ENCODE peak calls at places on chromosomes 2 and 18, in eight cellular contexts. L is DND-41, F is HepG2, D is stomach, M is right lobe of liver, I is Caco-2, Q is endothelial cell of umbilical vein, J is neuronal stem cell. B is an unnamed sample. For H3K9me3, the result is how much of the 10 kb centered on the place peaks cover.

GRCh38 chr2:66427219-66427768 is 7.6 kb upstream of the MEIS1 start:
- DNase-seq in D (no peak), J (no peak), F (peak), Q (no peak), I (no peak), M (no peak), L (no peak), B (no peak)

GRCh38 chr2:177419274-177419673 is 26.7 kb downstream of the AGPS start:
- DNase-seq in Q (no peak), M (no peak), L (no peak), F (no peak), D (no peak), J (no peak), I (no peak), B (no peak)

GRCh38 chr2:111161971-111162370 is 41.3 kb downstream of the BCL2L11 start:
- DNase-seq in Q (peak), M (peak), L (no peak), J (no peak), F (no peak), I (no peak), D (peak), B (peak)

GRCh38 chr18:42525905-42526304 is 570.9 kb downstream of the PIK3C3 start:
- DNase-seq in F (no peak), I (no peak), M (peak), D (peak), L (no peak), J (no peak), Q (no peak), B (no peak)

GRCh38 chr2:66694087-66694858 is 259.3 kb downstream of the MEIS1 start:
- DNase-seq in M (no peak), J (no peak), L (no peak), I (no peak), F (no peak), Q (no peak), D (no peak), B (no peak)

GRCh38 chr2:51410351-51410750 is 378.4 kb upstream of the NRXN1 start:
- DNase-seq in M (no peak), D (no peak), J (no peak), I (no peak), F (no peak), L (no peak), Q (no peak), B (no peak)

GRCh38 chr18:3689986-3690681 is 240.2 kb downstream of the TGIF1 start:
- DNase-seq in I (no peak), J (no peak), D (no peak), F (no peak), Q (no peak), M (no peak), L (no peak), B (no peak)

GRCh38 chr18:25434771-25435461 is 83.0 kb upstream of the ZNF521 start:
- DNase-seq in L (no peak), F (no peak), D (no peak), I (no peak), M (no peak), J (no peak), Q (no peak), B (no peak)

GRCh38 chr2:64283641-64284371 is 139.6 kb upstream of the PELI1 start:
- DNase-seq in L (peak), Q (peak), M (no peak), D (no peak), I (no peak), F (no peak), J (no peak), B (no peak)

GRCh38 chr18:23716516-23716915 is 27.3 kb downstream of the LAMA3 start:
- DNase-seq in F (no peak), M (no peak), Q (no peak), I (no peak), L (no peak), J (no peak), D (no peak), B (no peak)

GRCh38 chr2:223688094-223688835 is 86.1 kb upstream of the SCG2 start:
- DNase-seq in Q (no peak), J (peak), M (no peak), L (no peak), I (no peak), F (no peak), D (no peak), B (no peak)

GRCh38 chr18:57434177-57434535 is 1.0 kb upstream of the ONECUT2 start:
- DNase-seq in F (no peak), J (no peak), D (no peak), I (no peak), M (no peak), L (no peak), Q (no peak), B (no peak)

GRCh38 chr2:186968277-186968676 is 119.3 kb upstream of the ZSWIM2 start:
- DNase-seq in D (no peak), L (no peak), J (no peak), M (no peak), I (no peak), F (no peak), Q (no peak), B (no peak)

GRCh38 chr2:138777996-138778395 is 2.2 kb downstream of the NXPH2 start:
- DNase-seq in F (peak), D (no peak), M (no peak), I (peak), L (no peak), J (peak), Q (peak), B (no peak)

GRCh38 chr2:179355881-179356280 is 91.2 kb upstream of the SESTD1 start:
- DNase-seq in D (no peak), F (no peak), J (no peak), L (no peak), M (no peak), I (no peak), Q (no peak), B (no peak)

GRCh38 chr18:72869786-72870185 is 2.0 kb upstream of the NETO1 start:
- DNase-seq in Q (no peak), M (no peak), L (peak), F (no peak), I (no peak), J (peak), D (no peak), B (no peak)

GRCh38 chr2:2022941-2023586 is 278.7 kb upstream of the PXDN start:
- DNase-seq in Q (no peak), M (no peak), L (no peak), F (no peak), J (no peak), I (no peak), D (no peak), B (no peak)

GRCh38 chr2:161983896-161984295 is 90.1 kb downstream of the DPP4 start:
- DNase-seq in Q (no peak), I (no peak), J (no peak), M (no peak), F (no peak), D (no peak), L (no peak), B (no peak)

GRCh38 chr2:12173271-12173942 is 427.0 kb downstream of the LPIN1 start:
- DNase-seq in D (no peak), J (no peak), L (no peak), M (no peak), Q (no peak), I (no peak), F (no peak), B (no peak)

GRCh38 chr2:56184500-56184996 is 758 bp downstream of the CCDC85A start:
- DNase-seq in L (no peak), Q (peak), D (no peak), F (no peak), M (peak), I (no peak), J (peak), B (peak)

GRCh38 chr2:50346586-50347351 is 685.2 kb downstream of the NRXN1 start:
- DNase-seq in D (no peak), J (peak), Q (no peak), L (no peak), M (no peak), I (no peak), F (no peak), B (peak)

GRCh38 chr2:234808907-234809306 is 142.9 kb upstream of the SH3BP4 start:
- DNase-seq in J (no peak), D (no peak), F (no peak), M (no peak), L (no peak), Q (no peak), I (no peak), B (no peak)

GRCh38 chr2:143241403-143242088 is 112.3 kb downstream of the ARHGAP15 start:
- DNase-seq in I (no peak), L (no peak), M (no peak), Q (no peak), F (no peak), J (no peak), D (no peak), B (no peak)

GRCh38 chr18:55420665-55420964 is 167.4 kb downstream of the TCF4 start:
- DNase-seq in Q (no peak), I (no peak), F (no peak), J (no peak), M (no peak), L (no peak), D (no peak), B (no peak)

GRCh38 chr2:20506281-20506685 is 59.4 kb downstream of the RHOB start:
- DNase-seq in Q (peak), I (no peak), J (no peak), D (no peak), F (peak), M (no peak), L (no peak), B (no peak)

GRCh38 chr2:216195565-216195978 is 86.4 kb downstream of the XRCC5 start:
- DNase-seq in J (no peak), D (no peak), Q (no peak), M (no peak), I (no peak), L (no peak), F (no peak), B (no peak)

GRCh38 chr2:96580771-96581170 is 44.2 kb downstream of the ARID5A start:
- DNase-seq in D (no peak), L (no peak), F (peak), Q (peak), I (peak), M (no peak), J (no peak), B (no peak)

GRCh38 chr2:2901384-2902345 is 476.0 kb downstream of the EIPR1 start:
- DNase-seq in I (no peak), M (no peak), F (peak), J (no peak), D (no peak), Q (no peak), L (no peak), B (no peak)

GRCh38 chr18:24413148-24413547 is 13.3 kb upstream of the IMPACT start:
- DNase-seq in L (no peak), I (peak), J (no peak), F (no peak), M (no peak), D (no peak), Q (no peak), B (no peak)

GRCh38 chr2:145546091-145546490 is 1026.2 kb upstream of the ZEB2 start:
- DNase-seq in I (no peak), F (no peak), L (no peak), D (no peak), M (no peak), J (no peak), Q (no peak), B (no peak)

GRCh38 chr18:57086163-57086562 is 60.7 kb upstream of the BOD1L2 start:
- DNase-seq in F (no peak), L (no peak), D (no peak), M (no peak), I (no peak), Q (no peak), J (no peak), B (no peak)

GRCh38 chr2:167331636-167332232 is 443.5 kb downstream of the XIRP2 start:
- DNase-seq in I (peak), F (peak), J (peak), L (no peak), M (no peak), D (no peak), Q (no peak), B (no peak)

GRCh38 chr2:174333502-174334277 is 1.1 kb upstream of the SP9 start:
- DNase-seq in I (no peak), Q (no peak), F (no peak), L (no peak), D (no peak), J (peak), M (no peak), B (no peak)

GRCh38 chr2:227118353-227118752 is 45.7 kb downstream of the COL4A4 start:
- DNase-seq in D (no peak), M (no peak), J (no peak), L (no peak), Q (no peak), I (no peak), F (no peak), B (no peak)

GRCh38 chr18:28684746-28685145 is 507.8 kb upstream of the CDH2 start:
- DNase-seq in F (no peak), D (no peak), M (no peak), Q (no peak), L (no peak), J (no peak), I (no peak), B (no peak)

GRCh38 chr2:20226152-20226545 is 1.2 kb upstream of the SDC1 start:
- DNase-seq in F (no peak), D (no peak), Q (no peak), L (no peak), I (peak), M (no peak), J (no peak), B (no peak)

GRCh38 chr2:6992821-6993228 is 75.6 kb downstream of the RNF144A start:
- DNase-seq in L (no peak), J (no peak), M (no peak), D (no peak), Q (no peak), F (no peak), I (no peak), B (no peak)

GRCh38 chr2:234241656-234242445 is 191.3 kb downstream of the SPP2 start:
- DNase-seq in J (peak), I (no peak), M (no peak), D (no peak), L (no peak), Q (peak), F (no peak), B (no peak)

DNA sequence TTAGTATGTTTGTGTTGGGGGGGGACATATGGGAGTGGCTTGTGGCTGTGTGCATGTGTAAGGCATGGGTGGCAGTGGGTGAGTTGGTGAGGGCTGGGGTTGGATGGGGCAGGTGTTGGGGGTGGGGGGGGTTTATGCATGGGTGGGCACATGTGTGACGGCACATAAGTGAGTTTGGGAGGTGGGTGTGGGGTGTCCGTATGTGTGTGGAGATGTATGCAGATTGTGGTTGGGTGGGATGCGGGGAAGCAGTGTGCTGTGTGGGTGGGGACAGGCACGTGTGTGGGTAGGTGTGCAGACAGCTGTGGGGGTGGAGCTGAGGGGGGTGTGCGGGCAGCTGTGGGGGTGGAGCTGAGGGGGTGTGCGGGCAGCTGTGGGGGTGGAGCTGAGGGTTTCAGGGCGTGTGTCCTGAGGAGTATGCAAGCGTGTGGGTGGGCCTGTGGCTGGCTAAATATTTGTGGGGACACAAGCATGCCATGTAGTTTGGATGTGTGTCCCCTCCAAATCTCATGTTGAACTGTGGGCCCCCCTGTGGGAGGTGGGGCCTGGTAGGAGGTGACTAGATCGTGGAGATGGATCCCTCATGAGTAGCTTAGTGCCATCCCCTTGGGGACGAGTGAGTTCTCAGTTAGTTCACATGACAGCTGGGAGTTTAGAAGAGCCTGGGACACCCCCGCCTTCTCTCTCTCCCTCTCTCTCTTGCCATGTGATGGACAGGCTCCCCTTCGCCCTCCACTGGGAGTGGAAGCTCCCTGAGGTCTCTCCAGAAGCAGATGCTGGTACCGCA is 59.4 kb downstream of the ANKMY1 start:
- DNase-seq in D (no peak), J (no peak), Q (no peak), L (no peak), F (no peak), M (no peak), I (no peak), B (peak)
- H3K9me3 ChIP-seq in D (under half), J (under half), Q (under half), L (under half), F (under half), M (under half), I (under half), B (under half)

GRCh38 chr2:189210250-189211075 is 30.9 kb upstream of the COL5A2 start:
- DNase-seq in Q (peak), I (no peak), L (no peak), J (no peak), M (no peak), F (no peak), D (no peak), B (no peak)
- H3K4me3 ChIP-seq in Q (peak), I (no peak), L (no peak), J (no peak), M (no peak), F (no peak), D (peak), B (no peak)

DNA sequence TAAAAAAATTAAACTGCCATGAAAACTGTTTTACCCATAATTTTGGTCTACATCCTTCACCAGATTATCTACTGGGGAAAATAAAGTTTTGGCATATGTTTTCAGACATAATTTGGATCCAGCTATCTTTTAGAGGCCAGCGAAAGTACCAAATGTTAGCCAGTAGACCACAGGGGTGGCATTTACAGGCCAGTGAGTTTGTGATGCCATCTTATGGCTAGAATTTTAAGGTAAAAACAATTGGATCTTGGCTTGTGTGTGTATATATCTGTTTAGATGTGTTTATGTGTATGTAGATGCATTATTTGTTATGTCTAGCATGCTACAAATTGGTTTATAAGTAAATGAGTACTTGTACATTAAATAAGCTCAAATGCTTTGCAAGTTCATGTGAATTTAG is 322.6 kb downstream of the ASXL3 start:
- DNase-seq in Q (no peak), M (no peak), J (no peak), D (no peak), L (no peak), F (no peak), I (no peak), B (no peak)
- H3K9me3 ChIP-seq in Q (under half), M (under half), J (under half), D (under half), L (under half), F (half or more), I (under half), B (under half)

GRCh38 chr2:218981390-218982311 is 3.3 kb downstream of the FEV start:
- DNase-seq in L (no peak), D (peak), J (no peak), I (peak), M (no peak), Q (no peak), F (no peak), B (no peak)
- H3K4me3 ChIP-seq in L (no peak), D (peak), J (peak), I (peak), M (no peak), Q (no peak), F (peak), B (peak)